ENCODE peak calls at places on chromosomes 7 and 10, in five cellular contexts. Q is SW480; M is lower lobe of right lung; T is activated CD4-positive, alpha-beta T cell treated with anti-CD3 and anti-CD28 coated beads for 48 hours; Z is psoas muscle. I is an unnamed sample.

GRCh38 chr7:5586279-5586962 is 162.8 kb upstream of the TNRC18 start:
- DNase-seq in Q (peak), M (no peak), T (no peak), Z (no peak), I (no peak)

GRCh38 chr10:3625959-3626751 is 158.9 kb downstream of the KLF6 start:
- DNase-seq in Q (no peak), M (no peak), T (no peak), Z (no peak), I (no peak)

GRCh38 chr7:156257904-156258303 is 382.7 kb upstream of the RNF32 start:
- DNase-seq in Q (no peak), M (no peak), T (no peak), Z (no peak), I (no peak)

GRCh38 chr7:84510501-84510900 is 315.9 kb upstream of the SEMA3A start:
- DNase-seq in Q (no peak), M (no peak), T (no peak), Z (no peak), I (no peak)

GRCh38 chr7:3179456-3179855 is 121.6 kb upstream of the SDK1 start:
- DNase-seq in Q (no peak), M (peak), T (no peak), Z (no peak), I (no peak)

GRCh38 chr7:81956520-81956919 is 186.7 kb upstream of the HGF start:
- DNase-seq in Q (peak), M (no peak), T (no peak), Z (no peak), I (no peak)

GRCh38 chr7:100398239-100398638 is 25.0 kb downstream of the PILRA start:
- DNase-seq in Q (no peak), M (no peak), T (no peak), Z (no peak), I (no peak)

GRCh38 chr7:95027181-95027872 is 119.9 kb downstream of the PPP1R9A start:
- DNase-seq in Q (peak), M (no peak), T (no peak), Z (no peak), I (no peak)

GRCh38 chr10:93110472-93111146 is 36.9 kb downstream of the CYP26A1 start:
- DNase-seq in Q (no peak), M (no peak), T (no peak), Z (no peak), I (no peak)

GRCh38 chr10:33963656-33964175 is 629.2 kb upstream of the NRP1 start:
- DNase-seq in Q (no peak), M (no peak), T (no peak), Z (no peak), I (no peak)

GRCh38 chr7:151699920-151700319 is 177.0 kb downstream of the PRKAG2 start:
- DNase-seq in Q (no peak), M (no peak), T (no peak), Z (no peak), I (no peak)

GRCh38 chr7:151247016-151247580 is 1.4 kb downstream of the SMARCD3 start:
- DNase-seq in Q (no peak), M (no peak), T (no peak), Z (peak), I (no peak)

GRCh38 chr7:118104812-118105441 is 79.0 kb upstream of the LSM8 start:
- DNase-seq in Q (peak), M (no peak), T (no peak), Z (no peak), I (no peak)

GRCh38 chr7:333399-333776 is 43.4 kb downstream of the FOXL3 start:
- DNase-seq in Q (peak), M (peak), T (no peak), Z (no peak), I (no peak)

GRCh38 chr10:93541402-93542357 is 24.8 kb upstream of the FFAR4 start:
- DNase-seq in Q (no peak), M (no peak), T (peak), Z (peak), I (no peak)

GRCh38 chr10:71965623-71966022 is 1.4 kb downstream of the CHST3 start:
- DNase-seq in Q (no peak), M (no peak), T (no peak), Z (no peak), I (no peak)

GRCh38 chr7:81075150-81075549 is 156.3 kb upstream of the SEMA3C start:
- DNase-seq in Q (no peak), M (no peak), T (no peak), Z (no peak), I (no peak)

GRCh38 chr10:132571565-132572544 is 34.3 kb downstream of the INPP5A start:
- DNase-seq in Q (peak), M (no peak), T (peak), Z (peak), I (no peak)

GRCh38 chr7:118731854-118732253 is 507.4 kb downstream of the ANKRD7 start:
- DNase-seq in Q (no peak), M (no peak), T (no peak), Z (no peak), I (no peak)

GRCh38 chr7:40200791-40201190 is 66.0 kb downstream of the SUGCT start:
- DNase-seq in Q (no peak), M (no peak), T (no peak), Z (no peak), I (no peak)

GRCh38 chr7:43721193-43721806 is 8.0 kb downstream of the COA1 start:
- DNase-seq in Q (peak), M (no peak), T (no peak), Z (no peak), I (no peak)

GRCh38 chr7:139745330-139746143 is 32.3 kb downstream of the HIPK2 start:
- DNase-seq in Q (no peak), M (no peak), T (no peak), Z (no peak), I (peak)

GRCh38 chr7:128946936-128947830 is 9.5 kb downstream of the IRF5 start:
- DNase-seq in Q (no peak), M (no peak), T (peak), Z (no peak), I (no peak)

GRCh38 chr7:84700563-84701370 is 486.1 kb downstream of the SEMA3D start:
- DNase-seq in Q (no peak), M (no peak), T (no peak), Z (no peak), I (no peak)

GRCh38 chr10:61588770-61589211 is 73.9 kb upstream of the CABCOCO1 start:
- DNase-seq in Q (no peak), M (no peak), T (no peak), Z (no peak), I (no peak)

GRCh38 chr7:108503112-108504026 is 22.6 kb downstream of the PNPLA8 start:
- DNase-seq in Q (no peak), M (no peak), T (no peak), Z (no peak), I (no peak)

GRCh38 chr7:92988051-92988450 is 129.7 kb downstream of the SAMD9 start:
- DNase-seq in Q (peak), M (no peak), T (no peak), Z (no peak), I (no peak)

GRCh38 chr7:92717601-92717981 is 118.8 kb downstream of the CDK6 start:
- DNase-seq in Q (no peak), M (no peak), T (no peak), Z (no peak), I (no peak)

GRCh38 chr10:15052121-15052520 is 8.4 kb downstream of the OLAH start:
- DNase-seq in Q (no peak), M (no peak), T (no peak), Z (no peak), I (no peak)

I was measured in coronary artery.